ENCODE peak calls at places on chromosomes 6 and 20, in ten cellular contexts. One of them, this sample, is unnamed.

GRCh38 chr6:4344317-4344899 is 209.0 kb upstream of the ECI2 start:
- DNase-seq in stimulated activated CD8-positive, alpha-beta memory T cell treated with anti-CD3 and anti-CD28 coated beads, Interleukin-15, amount 100 ng/mL, for 1 hour: no peak
- DNase-seq in GM04504: no peak
- DNase-seq in neural progenitor cell: no peak
- DNase-seq in GM20000: no peak
- DNase-seq in A549: no peak
- DNase-seq in non-pigmented ciliary epithelial cell: no peak
- DNase-seq in activated gamma-delta T cell treated with Interleukin-2 at 50 U/mL for 16 hours: no peak
- DNase-seq in NCI-H1694: no peak
- DNase-seq in stimulated activated naive CD8-positive, alpha-beta T cell treated with anti-CD3 and anti-CD28 coated beads, Interleukin-15, Interleukin-2, amounts not matched to agents 100 U/mL and 50 U/mL, for 24 hours: no peak
- DNase-seq in this sample: no peak

GRCh38 chr20:47392721-47393073 is 36.2 kb upstream of the ZMYND8 start:
- DNase-seq in stimulated activated CD8-positive, alpha-beta memory T cell treated with anti-CD3 and anti-CD28 coated beads, Interleukin-15, amount 100 ng/mL, for 1 hour: no peak
- DNase-seq in GM04504: no peak
- DNase-seq in neural progenitor cell: no peak
- DNase-seq in GM20000: no peak
- DNase-seq in A549: peak
- DNase-seq in non-pigmented ciliary epithelial cell: no peak
- DNase-seq in activated gamma-delta T cell treated with Interleukin-2 at 50 U/mL for 16 hours: no peak
- DNase-seq in NCI-H1694: no peak
- DNase-seq in stimulated activated naive CD8-positive, alpha-beta T cell treated with anti-CD3 and anti-CD28 coated beads, Interleukin-15, Interleukin-2, amounts not matched to agents 100 U/mL and 50 U/mL, for 24 hours: no peak
- DNase-seq in this sample: no peak

GRCh38 chr20:17612287-17612974 is 42.6 kb downstream of the DSTN start:
- DNase-seq in stimulated activated CD8-positive, alpha-beta memory T cell treated with anti-CD3 and anti-CD28 coated beads, Interleukin-15, amount 100 ng/mL, for 1 hour: no peak
- DNase-seq in GM04504: peak
- DNase-seq in neural progenitor cell: no peak
- DNase-seq in GM20000: no peak
- DNase-seq in A549: peak
- DNase-seq in non-pigmented ciliary epithelial cell: peak
- DNase-seq in activated gamma-delta T cell treated with Interleukin-2 at 50 U/mL for 16 hours: peak
- DNase-seq in NCI-H1694: no peak
- DNase-seq in stimulated activated naive CD8-positive, alpha-beta T cell treated with anti-CD3 and anti-CD28 coated beads, Interleukin-15, Interleukin-2, amounts not matched to agents 100 U/mL and 50 U/mL, for 24 hours: peak
- DNase-seq in this sample: no peak

GRCh38 chr20:3545401-3545925 is 74.6 kb downstream of the ATRN start:
- DNase-seq in stimulated activated CD8-positive, alpha-beta memory T cell treated with anti-CD3 and anti-CD28 coated beads, Interleukin-15, amount 100 ng/mL, for 1 hour: no peak
- DNase-seq in GM04504: no peak
- DNase-seq in neural progenitor cell: no peak
- DNase-seq in GM20000: no peak
- DNase-seq in A549: no peak
- DNase-seq in non-pigmented ciliary epithelial cell: no peak
- DNase-seq in activated gamma-delta T cell treated with Interleukin-2 at 50 U/mL for 16 hours: no peak
- DNase-seq in NCI-H1694: no peak
- DNase-seq in stimulated activated naive CD8-positive, alpha-beta T cell treated with anti-CD3 and anti-CD28 coated beads, Interleukin-15, Interleukin-2, amounts not matched to agents 100 U/mL and 50 U/mL, for 24 hours: no peak
- DNase-seq in this sample: no peak

GRCh38 chr6:44712353-44713147 is 325.0 kb downstream of the CDC5L start:
- DNase-seq in stimulated activated CD8-positive, alpha-beta memory T cell treated with anti-CD3 and anti-CD28 coated beads, Interleukin-15, amount 100 ng/mL, for 1 hour: no peak
- DNase-seq in GM04504: no peak
- DNase-seq in neural progenitor cell: no peak
- DNase-seq in GM20000: no peak
- DNase-seq in A549: no peak
- DNase-seq in non-pigmented ciliary epithelial cell: no peak
- DNase-seq in activated gamma-delta T cell treated with Interleukin-2 at 50 U/mL for 16 hours: no peak
- DNase-seq in NCI-H1694: no peak
- DNase-seq in stimulated activated naive CD8-positive, alpha-beta T cell treated with anti-CD3 and anti-CD28 coated beads, Interleukin-15, Interleukin-2, amounts not matched to agents 100 U/mL and 50 U/mL, for 24 hours: no peak
- DNase-seq in this sample: no peak

GRCh38 chr20:15835811-15836210 is 737.4 kb downstream of the KIF16B start:
- DNase-seq in stimulated activated CD8-positive, alpha-beta memory T cell treated with anti-CD3 and anti-CD28 coated beads, Interleukin-15, amount 100 ng/mL, for 1 hour: no peak
- DNase-seq in GM04504: no peak
- DNase-seq in neural progenitor cell: no peak
- DNase-seq in GM20000: no peak
- DNase-seq in A549: no peak
- DNase-seq in non-pigmented ciliary epithelial cell: no peak
- DNase-seq in activated gamma-delta T cell treated with Interleukin-2 at 50 U/mL for 16 hours: no peak
- DNase-seq in NCI-H1694: no peak
- DNase-seq in stimulated activated naive CD8-positive, alpha-beta T cell treated with anti-CD3 and anti-CD28 coated beads, Interleukin-15, Interleukin-2, amounts not matched to agents 100 U/mL and 50 U/mL, for 24 hours: no peak
- DNase-seq in this sample: no peak

GRCh38 chr6:82894653-82895259 is 170.9 kb downstream of the UBE3D start:
- DNase-seq in stimulated activated CD8-positive, alpha-beta memory T cell treated with anti-CD3 and anti-CD28 coated beads, Interleukin-15, amount 100 ng/mL, for 1 hour: no peak
- DNase-seq in GM04504: no peak
- DNase-seq in neural progenitor cell: no peak
- DNase-seq in GM20000: no peak
- DNase-seq in A549: no peak
- DNase-seq in non-pigmented ciliary epithelial cell: no peak
- DNase-seq in activated gamma-delta T cell treated with Interleukin-2 at 50 U/mL for 16 hours: no peak
- DNase-seq in NCI-H1694: no peak
- DNase-seq in stimulated activated naive CD8-positive, alpha-beta T cell treated with anti-CD3 and anti-CD28 coated beads, Interleukin-15, Interleukin-2, amounts not matched to agents 100 U/mL and 50 U/mL, for 24 hours: no peak
- DNase-seq in this sample: no peak

GRCh38 chr20:30487947-30488926 is 769.2 kb upstream of the DEFB115 start:
- DNase-seq in stimulated activated CD8-positive, alpha-beta memory T cell treated with anti-CD3 and anti-CD28 coated beads, Interleukin-15, amount 100 ng/mL, for 1 hour: no peak
- DNase-seq in GM04504: no peak
- DNase-seq in neural progenitor cell: no peak
- DNase-seq in GM20000: no peak
- DNase-seq in A549: no peak
- DNase-seq in non-pigmented ciliary epithelial cell: no peak
- DNase-seq in activated gamma-delta T cell treated with Interleukin-2 at 50 U/mL for 16 hours: no peak
- DNase-seq in NCI-H1694: no peak
- DNase-seq in stimulated activated naive CD8-positive, alpha-beta T cell treated with anti-CD3 and anti-CD28 coated beads, Interleukin-15, Interleukin-2, amounts not matched to agents 100 U/mL and 50 U/mL, for 24 hours: no peak
- DNase-seq in this sample: no peak

GRCh38 chr20:45211569-45212474 is 5.0 kb downstream of the SEMG1 start:
- DNase-seq in stimulated activated CD8-positive, alpha-beta memory T cell treated with anti-CD3 and anti-CD28 coated beads, Interleukin-15, amount 100 ng/mL, for 1 hour: no peak
- DNase-seq in GM04504: no peak
- DNase-seq in neural progenitor cell: no peak
- DNase-seq in GM20000: no peak
- DNase-seq in A549: no peak
- DNase-seq in non-pigmented ciliary epithelial cell: no peak
- DNase-seq in activated gamma-delta T cell treated with Interleukin-2 at 50 U/mL for 16 hours: no peak
- DNase-seq in NCI-H1694: no peak
- DNase-seq in stimulated activated naive CD8-positive, alpha-beta T cell treated with anti-CD3 and anti-CD28 coated beads, Interleukin-15, Interleukin-2, amounts not matched to agents 100 U/mL and 50 U/mL, for 24 hours: no peak
- DNase-seq in this sample: no peak

GRCh38 chr6:139686308-139686707 is 311.9 kb upstream of the CITED2 start:
- DNase-seq in stimulated activated CD8-positive, alpha-beta memory T cell treated with anti-CD3 and anti-CD28 coated beads, Interleukin-15, amount 100 ng/mL, for 1 hour: no peak
- DNase-seq in GM04504: peak
- DNase-seq in neural progenitor cell: no peak
- DNase-seq in GM20000: no peak
- DNase-seq in A549: no peak
- DNase-seq in non-pigmented ciliary epithelial cell: no peak
- DNase-seq in activated gamma-delta T cell treated with Interleukin-2 at 50 U/mL for 16 hours: no peak
- DNase-seq in NCI-H1694: no peak
- DNase-seq in stimulated activated naive CD8-positive, alpha-beta T cell treated with anti-CD3 and anti-CD28 coated beads, Interleukin-15, Interleukin-2, amounts not matched to agents 100 U/mL and 50 U/mL, for 24 hours: no peak
- DNase-seq in this sample: no peak

GRCh38 chr6:35833534-35833933 is 28.4 kb downstream of the LHFPL5 start:
- DNase-seq in stimulated activated CD8-positive, alpha-beta memory T cell treated with anti-CD3 and anti-CD28 coated beads, Interleukin-15, amount 100 ng/mL, for 1 hour: no peak
- DNase-seq in GM04504: peak
- DNase-seq in neural progenitor cell: no peak
- DNase-seq in GM20000: no peak
- DNase-seq in A549: peak
- DNase-seq in non-pigmented ciliary epithelial cell: no peak
- DNase-seq in activated gamma-delta T cell treated with Interleukin-2 at 50 U/mL for 16 hours: no peak
- DNase-seq in NCI-H1694: no peak
- DNase-seq in stimulated activated naive CD8-positive, alpha-beta T cell treated with anti-CD3 and anti-CD28 coated beads, Interleukin-15, Interleukin-2, amounts not matched to agents 100 U/mL and 50 U/mL, for 24 hours: no peak
- DNase-seq in this sample: no peak

GRCh38 chr6:27156874-27157460 is 90.5 kb upstream of the PRSS16 start:
- DNase-seq in stimulated activated CD8-positive, alpha-beta memory T cell treated with anti-CD3 and anti-CD28 coated beads, Interleukin-15, amount 100 ng/mL, for 1 hour: no peak
- DNase-seq in GM04504: no peak
- DNase-seq in neural progenitor cell: peak
- DNase-seq in GM20000: no peak
- DNase-seq in A549: no peak
- DNase-seq in non-pigmented ciliary epithelial cell: no peak
- DNase-seq in activated gamma-delta T cell treated with Interleukin-2 at 50 U/mL for 16 hours: no peak
- DNase-seq in NCI-H1694: no peak
- DNase-seq in stimulated activated naive CD8-positive, alpha-beta T cell treated with anti-CD3 and anti-CD28 coated beads, Interleukin-15, Interleukin-2, amounts not matched to agents 100 U/mL and 50 U/mL, for 24 hours: no peak
- DNase-seq in this sample: no peak

GRCh38 chr6:75107913-75108312 is 97.9 kb downstream of the COL12A1 start:
- DNase-seq in stimulated activated CD8-positive, alpha-beta memory T cell treated with anti-CD3 and anti-CD28 coated beads, Interleukin-15, amount 100 ng/mL, for 1 hour: no peak
- DNase-seq in GM04504: no peak
- DNase-seq in neural progenitor cell: no peak
- DNase-seq in GM20000: no peak
- DNase-seq in A549: no peak
- DNase-seq in non-pigmented ciliary epithelial cell: no peak
- DNase-seq in activated gamma-delta T cell treated with Interleukin-2 at 50 U/mL for 16 hours: no peak
- DNase-seq in NCI-H1694: no peak
- DNase-seq in stimulated activated naive CD8-positive, alpha-beta T cell treated with anti-CD3 and anti-CD28 coated beads, Interleukin-15, Interleukin-2, amounts not matched to agents 100 U/mL and 50 U/mL, for 24 hours: no peak
- DNase-seq in this sample: no peak

GRCh38 chr20:52572687-52573086 is 381.1 kb upstream of the ZFP64 start:
- DNase-seq in stimulated activated CD8-positive, alpha-beta memory T cell treated with anti-CD3 and anti-CD28 coated beads, Interleukin-15, amount 100 ng/mL, for 1 hour: no peak
- DNase-seq in GM04504: no peak
- DNase-seq in neural progenitor cell: no peak
- DNase-seq in GM20000: no peak
- DNase-seq in A549: no peak
- DNase-seq in non-pigmented ciliary epithelial cell: no peak
- DNase-seq in activated gamma-delta T cell treated with Interleukin-2 at 50 U/mL for 16 hours: no peak
- DNase-seq in NCI-H1694: no peak
- DNase-seq in stimulated activated naive CD8-positive, alpha-beta T cell treated with anti-CD3 and anti-CD28 coated beads, Interleukin-15, Interleukin-2, amounts not matched to agents 100 U/mL and 50 U/mL, for 24 hours: no peak
- DNase-seq in this sample: no peak

GRCh38 chr20:2825770-2826169 is 9.6 kb downstream of the TMEM239 start:
- DNase-seq in stimulated activated CD8-positive, alpha-beta memory T cell treated with anti-CD3 and anti-CD28 coated beads, Interleukin-15, amount 100 ng/mL, for 1 hour: no peak
- DNase-seq in GM04504: no peak
- DNase-seq in neural progenitor cell: no peak
- DNase-seq in GM20000: no peak
- DNase-seq in A549: no peak
- DNase-seq in non-pigmented ciliary epithelial cell: no peak
- DNase-seq in activated gamma-delta T cell treated with Interleukin-2 at 50 U/mL for 16 hours: no peak
- DNase-seq in NCI-H1694: no peak
- DNase-seq in stimulated activated naive CD8-positive, alpha-beta T cell treated with anti-CD3 and anti-CD28 coated beads, Interleukin-15, Interleukin-2, amounts not matched to agents 100 U/mL and 50 U/mL, for 24 hours: no peak
- DNase-seq in this sample: no peak